ENCODE peak calls at places on chromosomes 12 and 14, in seven cellular contexts. U is HL-60, L is GM12878, D is K562, I is GM23338, J is SK-N-SH, S is HepG2. K is an unnamed sample.

GRCh38 chr12:122811777-122812176 is 23.5 kb upstream of the HIP1R start:
- DNase-seq in U (no peak), L (no peak), D (no peak), I (no peak), J (no peak), S (no peak), K (no peak)

GRCh38 chr14:54435500-54435981 is 5.6 kb downstream of the CNIH1 start:
- DNase-seq in U (no peak), L (no peak), D (peak; percentile 17), I (no peak), J (no peak), S (no peak), K (no peak)

GRCh38 chr12:107503851-107504502 is 181.6 kb upstream of the PWP1 start:
- DNase-seq in U (no peak), L (no peak), D (no peak), I (no peak), J (peak; percentile 61), S (no peak), K (no peak)

GRCh38 chr14:37599527-37600368 is 4.3 kb downstream of the TTC6 start:
- DNase-seq in U (no peak), L (no peak), D (no peak), I (peak; percentile 82), J (no peak), S (no peak), K (no peak)

GRCh38 chr12:115155665-115156645 is 472.0 kb upstream of the TBX3 start:
- DNase-seq in U (no peak), L (no peak), D (no peak), I (peak; percentile 45), J (no peak), S (no peak), K (no peak)

GRCh38 chr12:127670796-127671195 is 596.2 kb upstream of the TMEM132C start:
- DNase-seq in U (no peak), L (no peak), D (no peak), I (no peak), J (no peak), S (no peak), K (no peak)

GRCh38 chr12:111010061-111010460 is 89.7 kb upstream of the MYL2 start:
- DNase-seq in U (no peak), L (no peak), D (no peak), I (no peak), J (no peak), S (no peak), K (no peak)

GRCh38 chr14:68506645-68507405 is 286.0 kb downstream of the ZFP36L1 start:
- DNase-seq in U (no peak), L (peak; percentile 96), D (no peak), I (no peak), J (no peak), S (no peak), K (no peak)

GRCh38 chr14:104351849-104352492 is 213.6 kb downstream of the KIF26A start:
- DNase-seq in U (no peak), L (no peak), D (no peak), I (no peak), J (no peak), S (no peak), K (no peak)

GRCh38 chr12:57203791-57204190 is 12.8 kb upstream of the NXPH4 start:
- DNase-seq in U (no peak), L (no peak), D (no peak), I (no peak), J (no peak), S (no peak), K (no peak)

GRCh38 chr12:64332938-64333337 is 57.6 kb downstream of the C12orf56 start:
- DNase-seq in U (no peak), L (no peak), D (no peak), I (no peak), J (no peak), S (no peak), K (no peak)

GRCh38 chr12:8145754-8146415 is 10.9 kb upstream of the ZNF705A start:
- DNase-seq in U (no peak), L (no peak), D (no peak), I (peak; percentile 82), J (no peak), S (no peak), K (no peak)

GRCh38 chr12:105237671-105238070 is 1.7 kb upstream of the APPL2 start:
- DNase-seq in U (no peak), L (no peak), D (no peak), I (no peak), J (no peak), S (no peak), K (no peak)

GRCh38 chr12:26723379-26724308 is 109.3 kb downstream of the ITPR2 start:
- DNase-seq in U (no peak), L (no peak), D (no peak), I (no peak), J (no peak), S (no peak), K (no peak)

GRCh38 chr14:39229222-39229543 is 4.5 kb upstream of the MIA2 start:
- DNase-seq in U (no peak), L (no peak), D (no peak), I (no peak), J (no peak), S (no peak), K (no peak)

GRCh38 chr12:109197327-109197726 is 80.9 kb downstream of the ACACB start:
- DNase-seq in U (no peak), L (no peak), D (no peak), I (no peak), J (no peak), S (peak; percentile 40), K (no peak)

GRCh38 chr14:59478540-59478939 is 5.7 kb downstream of the L3HYPDH start:
- DNase-seq in U (no peak), L (no peak), D (no peak), I (no peak), J (no peak), S (no peak), K (no peak)

GRCh38 chr14:64718762-64719161 is 14.5 kb downstream of the PLEKHG3 start:
- DNase-seq in U (no peak), L (no peak), D (no peak), I (no peak), J (no peak), S (no peak), K (no peak)

GRCh38 chr12:125072496-125072895 is 7.3 kb downstream of the AACS start:
- DNase-seq in U (no peak), L (no peak), D (no peak), I (no peak), J (no peak), S (no peak), K (no peak)

GRCh38 chr12:11895421-11896064 is 175.2 kb upstream of the BCL2L14 start:
- DNase-seq in U (no peak), L (no peak), D (no peak), I (no peak), J (no peak), S (no peak), K (no peak)

GRCh38 chr14:52235434-52235833 is 32.1 kb upstream of the PTGDR start:
- DNase-seq in U (no peak), L (no peak), D (no peak), I (no peak), J (no peak), S (no peak), K (no peak)

GRCh38 chr14:79278798-79279644 is 932.3 kb downstream of the DIO2 start:
- DNase-seq in U (no peak), L (no peak), D (no peak), I (peak; percentile 93), J (peak; percentile 82), S (peak; percentile 27), K (no peak)
- TF ChIP-seq REST in U (no peak), L (no peak), D (no peak), I (no peak), J (no peak), S (no peak), K (no peak)

GRCh38 chr12:6066651-6067050 is 57.8 kb downstream of the VWF start:
- DNase-seq in U (no peak), L (no peak), D (no peak), I (no peak), J (no peak), S (no peak), K (no peak)

GRCh38 chr12:6065872-6066217 is 58.6 kb downstream of the VWF start:
- DNase-seq in U (no peak), L (no peak), D (no peak), I (no peak), J (no peak), S (no peak), K (no peak)

GRCh38 chr12:6068226-6068625 is 56.2 kb downstream of the VWF start:
- DNase-seq in U (no peak), L (no peak), D (no peak), I (no peak), J (no peak), S (no peak), K (no peak)

GRCh38 chr12:6065131-6065871 is 59.2 kb downstream of the VWF start:
- DNase-seq in U (no peak), L (no peak), D (no peak), I (no peak), J (no peak), S (no peak), K (no peak)

DNA sequence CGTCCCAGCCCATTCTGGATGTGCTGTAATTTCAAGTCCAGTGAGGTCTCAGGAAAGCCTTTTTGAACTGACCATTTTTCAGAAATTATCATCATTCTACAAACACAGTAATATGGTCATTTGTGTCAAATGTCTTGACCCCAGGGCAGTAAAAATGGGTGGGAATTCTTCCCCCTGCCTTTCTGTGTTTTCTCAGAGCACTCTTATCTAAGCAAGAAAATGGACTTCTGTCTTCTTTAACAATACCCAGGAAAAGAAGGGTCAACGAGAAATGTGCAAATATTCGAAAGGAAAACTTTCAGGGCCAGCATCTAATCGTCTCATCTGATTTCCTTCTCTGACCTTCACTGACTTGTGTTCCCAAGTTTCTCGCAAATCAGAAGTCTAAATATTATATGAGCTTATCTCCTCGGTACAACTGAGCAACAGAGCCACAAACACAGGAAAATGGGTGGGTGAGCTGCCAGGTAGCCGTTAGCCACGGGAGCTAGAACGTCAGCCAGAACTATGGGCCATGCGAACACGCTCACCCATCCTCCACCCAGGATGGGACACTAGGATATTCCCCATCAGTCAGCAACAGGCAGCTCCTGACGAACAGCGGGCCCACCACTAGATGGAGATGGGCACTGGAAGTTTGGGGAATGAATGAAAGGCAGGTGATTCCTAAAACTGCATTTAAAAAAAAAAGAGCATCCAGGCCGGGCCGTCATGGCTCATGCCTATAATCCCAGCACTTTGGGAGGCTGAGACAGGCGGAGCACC is 57.1 kb downstream of the VWF start:
- DNase-seq in U (no peak), L (no peak), D (peak; percentile 20), I (peak; percentile 79), J (peak; percentile 60), S (peak; percentile 56), K (peak; percentile 30)
- TF ChIP-seq CTCF in U (no peak), L (no peak), D (peak; percentile 36), I (peak; percentile 82), J (peak; percentile 52), S (peak; percentile 73), K (peak; percentile 76)

GRCh38 chr12:54355104-54355815 is 9.0 kb downstream of the GPR84 start:
- DNase-seq in U (no peak), L (no peak), D (no peak), I (peak; percentile 78), J (no peak), S (no peak), K (no peak)
- H3K27ac ChIP-seq in U (no peak overlapping the region), L (no peak overlapping the region), D (no peak overlapping the region), I (peak overlapping the region; percentile 93), J (no peak overlapping the region), S (no peak overlapping the region), K (no peak overlapping the region)

DNA sequence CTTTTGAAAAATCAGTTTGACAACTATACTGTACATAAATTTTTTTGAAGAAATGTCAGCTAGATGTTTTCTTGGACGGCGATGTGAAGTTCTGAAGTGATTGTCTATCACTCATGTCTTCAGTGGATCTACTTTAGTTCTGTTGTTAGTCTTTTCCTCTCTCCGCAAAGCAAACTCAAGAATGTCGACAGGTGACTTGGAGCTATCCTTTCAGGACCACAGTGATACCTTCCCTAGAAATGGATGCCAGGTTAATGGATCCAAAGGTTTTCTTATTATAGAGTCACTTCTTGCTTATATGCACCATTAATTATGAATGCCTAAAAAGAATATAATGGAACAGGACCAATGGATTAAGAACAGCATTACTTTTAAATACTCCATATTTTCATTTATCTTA is 1.2 kb downstream of the PTPRO start:
- DNase-seq in U (no peak), L (no peak), D (no peak), I (peak; percentile 68), J (no peak), S (no peak), K (no peak)
- TF ChIP-seq REST in U (no peak), L (no peak), D (no peak), I (peak; percentile 72), J (peak; percentile 84), S (no peak), K (no peak)

K was measured in Panc1.